ENCODE peak calls at places on chromosomes 16 and 17, in eight cellular contexts. G, L, H, J, R, F, S and Y are unnamed samples.

GRCh38 chr17:78652024-78652423 is 74.8 kb upstream of the DNAH17 start:
- DNase-seq in G (no peak), L (no peak), H (no peak), J (no peak), R (no peak), F (no peak), S (no peak), Y (no peak)

GRCh38 chr16:11439216-11439615 is 94.0 kb downstream of the RMI2 start:
- DNase-seq in G (no peak), L (no peak), H (no peak), J (no peak), R (no peak), F (no peak), S (no peak), Y (no peak)

GRCh38 chr16:85196976-85197375 is 84.7 kb upstream of the CIBAR2 start:
- DNase-seq in G (no peak), L (no peak), H (no peak), J (no peak), R (no peak), F (no peak), S (no peak), Y (no peak)

GRCh38 chr16:49755291-49755611 is 100.7 kb downstream of the ZNF423 start:
- DNase-seq in G (no peak), L (peak; percentile 59), H (no peak), J (no peak), R (no peak), F (peak; percentile 32), S (peak; percentile 18), Y (no peak)

GRCh38 chr17:32266389-32267269 is 997 bp downstream of the RHBDL3 start:
- DNase-seq in G (peak; percentile 72), L (peak; percentile 81), H (no peak), J (no peak), R (no peak), F (no peak), S (no peak), Y (no peak)

GRCh38 chr16:89155184-89155679 is 16.3 kb upstream of the CDH15 start:
- DNase-seq in G (no peak), L (no peak), H (no peak), J (peak; percentile 64), R (no peak), F (no peak), S (peak; percentile 39), Y (peak; percentile 47)

GRCh38 chr17:79950711-79951110 is 85.0 kb downstream of the TBC1D16 start:
- DNase-seq in G (no peak), L (peak; percentile 71), H (no peak), J (no peak), R (peak; percentile 74), F (no peak), S (no peak), Y (no peak)

GRCh38 chr16:54934536-54935410 is 4.1 kb downstream of the IRX5 start:
- DNase-seq in G (peak; percentile 76), L (peak; percentile 85), H (no peak), J (no peak), R (peak; percentile 73), F (no peak), S (peak; percentile 24), Y (no peak)

GRCh38 chr17:79179334-79179733 is 104.7 kb downstream of the ENGASE start:
- DNase-seq in G (no peak), L (no peak), H (no peak), J (no peak), R (no peak), F (no peak), S (no peak), Y (no peak)

GRCh38 chr16:17885659-17886200 is 415.0 kb upstream of the XYLT1 start:
- DNase-seq in G (peak; percentile 12), L (peak; percentile 37), H (no peak), J (no peak), R (no peak), F (no peak), S (no peak), Y (no peak)

GRCh38 chr17:7745748-7746470 is 28.4 kb downstream of the DNAH2 start:
- DNase-seq in G (no peak), L (no peak), H (peak; percentile 30), J (no peak), R (no peak), F (peak; percentile 52), S (peak; percentile 84), Y (no peak)
- TF ChIP-seq CTCF in G (no peak), L (no peak), H (no peak), J (no peak), R (peak; percentile 45), F (peak; percentile 24), S (peak; percentile 14), Y (no peak)

GRCh38 chr16:71883849-71884638 is at the start of gene ZNF821:
- DNase-seq in G (peak; percentile 93), L (peak; percentile 97), H (peak; percentile 67), J (peak; percentile 84), R (peak; percentile 92), F (no peak), S (no peak), Y (peak; percentile 94)
- TF ChIP-seq CTCF in G (no peak), L (peak; percentile 37), H (no peak), J (peak; percentile 54), R (peak; percentile 51), F (no peak), S (peak; percentile 40), Y (peak; percentile 35)

GRCh38 chr16:62194828-62195227 is 158.6 kb upstream of the CDH8 start:
- DNase-seq in G (no peak), L (peak; percentile 45), H (no peak), J (no peak), R (no peak), F (no peak), S (no peak), Y (no peak)
- TF ChIP-seq CTCF in G (no peak), L (peak; percentile 58), H (no peak), J (no peak), R (peak; percentile 47), F (peak; percentile 37), S (peak; percentile 20), Y (peak; percentile 37)

GRCh38 chr16:4614571-4615388 is at the start of gene UBALD1:
- DNase-seq in G (peak; percentile 78), L (peak; percentile 90), H (peak; percentile 85), J (peak; percentile 91), R (peak; percentile 85), F (peak; percentile 49), S (no peak), Y (peak; percentile 91)
- TF ChIP-seq CTCF in G (no peak), L (no peak), H (no peak), J (no peak), R (no peak), F (no peak), S (no peak), Y (no peak)

GRCh38 chr17:6427284-6427781 is 7.6 kb downstream of the AIPL1 start:
- DNase-seq in G (no peak), L (no peak), H (peak; percentile 44), J (no peak), R (no peak), F (no peak), S (peak; percentile 11), Y (no peak)

GRCh38 chr17:6428207-6428965 is 6.5 kb downstream of the AIPL1 start:
- DNase-seq in G (no peak), L (no peak), H (no peak), J (no peak), R (no peak), F (no peak), S (no peak), Y (no peak)

GRCh38 chr17:6429266-6429665 is 5.7 kb downstream of the AIPL1 start:
- DNase-seq in G (no peak), L (no peak), H (no peak), J (no peak), R (no peak), F (no peak), S (no peak), Y (no peak)

GRCh38 chr17:6426356-6427101 is 8.4 kb downstream of the AIPL1 start:
- DNase-seq in G (no peak), L (no peak), H (no peak), J (no peak), R (no peak), F (no peak), S (no peak), Y (no peak)

DNA sequence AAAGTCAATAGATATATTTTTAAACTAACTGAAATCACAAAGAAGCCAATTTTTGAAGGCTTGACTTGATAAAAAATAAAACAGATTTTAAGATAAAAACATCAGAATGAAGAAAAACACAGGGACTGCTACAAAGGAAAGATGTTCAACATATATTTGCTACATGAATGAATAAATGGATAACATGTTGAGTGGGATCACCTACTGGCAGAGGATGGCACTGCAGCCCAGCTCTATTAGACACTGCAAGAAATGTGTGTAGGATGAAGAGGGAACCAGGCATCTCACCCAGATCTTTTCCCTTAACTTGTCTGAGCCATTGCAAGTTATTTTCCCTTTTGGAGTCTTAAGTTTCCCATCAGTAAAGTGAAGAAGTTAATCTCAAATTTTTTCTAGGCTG is 4.2 kb downstream of the AIPL1 start:
- DNase-seq in G (no peak), L (no peak), H (no peak), J (no peak), R (no peak), F (no peak), S (no peak), Y (no peak)
- TF ChIP-seq CTCF in G (peak; percentile 37), L (peak; percentile 59), H (no peak), J (peak; percentile 9), R (peak; percentile 69), F (peak; percentile 34), S (peak; percentile 28), Y (peak; percentile 22)

GRCh38 chr17:35089846-35090193 is 26.3 kb upstream of the RFFL start:
- DNase-seq in G (no peak), L (peak; percentile 72), H (peak; percentile 64), J (peak; percentile 17), R (no peak), F (no peak), S (no peak), Y (peak; percentile 22)

GRCh38 chr17:35088911-35089845 is 25.7 kb upstream of the RFFL start:
- DNase-seq in G (peak; percentile 85), L (peak; percentile 89), H (peak; percentile 76), J (peak; percentile 93), R (peak; percentile 91), F (no peak), S (no peak), Y (peak; percentile 89)

GRCh38 chr17:35087731-35088646 is 24.5 kb upstream of the RFFL start:
- DNase-seq in G (peak; percentile 50), L (peak; percentile 58), H (peak; percentile 54), J (peak; percentile 72), R (no peak), F (no peak), S (no peak), Y (peak; percentile 42)

GRCh38 chr17:35086931-35087573 is 23.5 kb upstream of the RFFL start:
- DNase-seq in G (no peak), L (no peak), H (peak; percentile 16), J (peak; percentile 30), R (no peak), F (no peak), S (no peak), Y (no peak)

GRCh38 chr17:35088647-35088910 is 25.1 kb upstream of the RFFL start:
- DNase-seq in G (no peak), L (no peak), H (no peak), J (peak; percentile 65), R (no peak), F (no peak), S (no peak), Y (no peak)
- TF ChIP-seq CTCF in G (no peak), L (peak; percentile 15), H (no peak), J (no peak), R (no peak), F (no peak), S (no peak), Y (no peak)

GRCh38 chr16:61968242-61968978 is 67.8 kb downstream of the CDH8 start:
- DNase-seq in G (peak; percentile 16), L (peak; percentile 53), H (no peak), J (no peak), R (no peak), F (no peak), S (no peak), Y (no peak)
- TF ChIP-seq CTCF in G (no peak), L (no peak), H (no peak), J (no peak), R (no peak), F (no peak), S (no peak), Y (no peak)